ENCODE peak calls at places on chromosomes 11 and 22, in five cellular contexts. L is fibroblast of the conjunctiva; F is A549; R is CD4-positive, CD25-positive, alpha-beta regulatory T cell; J is stimulated activated CD8-positive, alpha-beta memory T cell treated with anti-CD3 and anti-CD28 coated beads, Interleukin-12 subunit alpha, Interleukin-12 subunit beta, amount 100 ng/mL, for 4 hours. B is an unnamed sample.

GRCh38 chr11:70462818-70463477 is 64.6 kb downstream of the CTTN start:
- DNase-seq in L (no peak), F (no peak), R (no peak), J (no peak), B (no peak)

GRCh38 chr22:42172385-42173172 is 42.0 kb upstream of the CYP2D6 start:
- DNase-seq in L (no peak), F (no peak), R (no peak), J (no peak), B (no peak)

GRCh38 chr22:43991316-43992020 is 32.6 kb upstream of the PARVB start:
- DNase-seq in L (no peak), F (no peak), R (no peak), J (no peak), B (no peak)

GRCh38 chr11:69983897-69984438 is 94.1 kb upstream of the ANO1 start:
- DNase-seq in L (no peak), F (no peak), R (no peak), J (no peak), B (no peak)

GRCh38 chr11:95074806-95075563 is 8.3 kb downstream of the SRSF8 start:
- DNase-seq in L (no peak), F (no peak), R (no peak), J (no peak), B (no peak)

GRCh38 chr11:122754553-122755322 is 83.6 kb upstream of the CRTAM start:
- DNase-seq in L (no peak), F (no peak), R (peak; percentile 73), J (no peak), B (peak; percentile 54)

GRCh38 chr11:129251067-129251466 is 58.9 kb upstream of the ARHGAP32 start:
- DNase-seq in L (no peak), F (no peak), R (no peak), J (no peak), B (no peak)

GRCh38 chr11:75241906-75242644 is 1.5 kb downstream of the TPBGL start:
- DNase-seq in L (no peak), F (no peak), R (no peak), J (no peak), B (no peak)

GRCh38 chr11:111639226-111639925 is 37.1 kb downstream of the SIK2 start:
- DNase-seq in L (no peak), F (no peak), R (no peak), J (no peak), B (no peak)

GRCh38 chr22:42340150-42340549 is 69.7 kb upstream of the TCF20 start:
- DNase-seq in L (no peak), F (no peak), R (no peak), J (no peak), B (no peak)

GRCh38 chr11:14357843-14358728 is 897 bp downstream of the RRAS2 start:
- DNase-seq in L (peak; percentile 27), F (peak; percentile 76), R (peak; percentile 50), J (peak; percentile 23), B (peak; percentile 93)

GRCh38 chr11:133669371-133670046 is 137.2 kb upstream of the OPCML start:
- DNase-seq in L (no peak), F (no peak), R (no peak), J (no peak), B (peak; percentile 28)

GRCh38 chr22:46958191-46958590 is 195.7 kb downstream of the TBC1D22A start:
- DNase-seq in L (no peak), F (no peak), R (no peak), J (no peak), B (no peak)

GRCh38 chr11:127943763-127944162 is 643.6 kb downstream of the ETS1 start:
- DNase-seq in L (no peak), F (no peak), R (no peak), J (no peak), B (no peak)

GRCh38 chr22:43100223-43100622 is 10.3 kb upstream of the BIK start:
- DNase-seq in L (no peak), F (no peak), R (no peak), J (no peak), B (no peak)

GRCh38 chr11:62138630-62139425 is 15.0 kb downstream of the INCENP start:
- DNase-seq in L (no peak), F (no peak), R (no peak), J (no peak), B (no peak)

GRCh38 chr22:49034836-49035817 is 792.5 kb downstream of the BRD1 start:
- DNase-seq in L (no peak), F (no peak), R (no peak), J (no peak), B (no peak)

GRCh38 chr11:83241291-83241946 is 44.7 kb downstream of the CCDC90B start:
- DNase-seq in L (peak; percentile 42), F (peak; percentile 76), R (peak; percentile 20), J (no peak), B (peak; percentile 79)

GRCh38 chr11:279966-280761 is 2.0 kb downstream of the NLRP6 start:
- DNase-seq in L (no peak), F (peak; percentile 48), R (peak; percentile 51), J (no peak), B (no peak)

GRCh38 chr11:61281581-61282250 is 13.4 kb downstream of the VWCE start:
- DNase-seq in L (no peak), F (peak; percentile 67), R (no peak), J (no peak), B (peak; percentile 89)

GRCh38 chr11:78268516-78269410 is 80.0 kb downstream of the USP35 start:
- DNase-seq in L (peak; percentile 26), F (no peak), R (no peak), J (no peak), B (no peak)

GRCh38 chr11:130024356-130024755 is 21.7 kb upstream of the PRDM10 start:
- DNase-seq in L (no peak), F (no peak), R (no peak), J (no peak), B (no peak)

GRCh38 chr11:126133902-126134301 is 71.2 kb upstream of the CDON start:
- DNase-seq in L (no peak), F (no peak), R (no peak), J (no peak), B (peak; percentile 53)

GRCh38 chr22:24457894-24458293 is 30.5 kb downstream of the ADORA2A start:
- DNase-seq in L (no peak), F (no peak), R (no peak), J (no peak), B (no peak)

GRCh38 chr22:45225732-45226560 is 14.7 kb downstream of the KIAA0930 start:
- DNase-seq in L (no peak), F (no peak), R (no peak), J (no peak), B (no peak)

GRCh38 chr11:118644496-118644895 is 35.0 kb downstream of the TREH start:
- DNase-seq in L (no peak), F (no peak), R (no peak), J (no peak), B (no peak)

GRCh38 chr11:32210601-32211000 is 119.7 kb downstream of the RCN1 start:
- DNase-seq in L (no peak), F (peak; percentile 39), R (no peak), J (no peak), B (no peak)

GRCh38 chr22:37484115-37485005 is 1.8 kb downstream of the MFNG start:
- DNase-seq in L (no peak), F (no peak), R (peak; percentile 95), J (peak; percentile 66), B (peak; percentile 71)

GRCh38 chr11:121367434-121367833 is 74.9 kb downstream of the SC5D start:
- DNase-seq in L (no peak), F (no peak), R (peak; percentile 76), J (no peak), B (no peak)

GRCh38 chr22:29689872-29690213 is 30.0 kb upstream of the CABP7 start:
- DNase-seq in L (peak; percentile 40), F (peak; percentile 30), R (peak; percentile 68), J (no peak), B (peak; percentile 84)

B was measured in neural progenitor cell.